ENCODE peak calls at places on chromosomes 3 and 15, in five cellular contexts. D, E, U, M and G are unnamed samples.

GRCh38 chr15:71448688-71449114 is 333.4 kb downstream of the THSD4 start:
- DNase-seq in E (peak), U (peak), D (no peak), M (no peak), G (no peak)

GRCh38 chr3:170055209-170055608 is 17.4 kb downstream of the GPR160 start:
- DNase-seq in D (no peak), M (no peak), E (peak), U (no peak), G (no peak)

GRCh38 chr3:33940149-33940548 is 141.7 kb downstream of the PDCD6IP start:
- DNase-seq in M (no peak), D (no peak), E (no peak), U (no peak), G (no peak)

GRCh38 chr3:128433630-128434185 is 33.0 kb downstream of the DNAJB8 start:
- DNase-seq in E (peak), M (no peak), D (peak), U (no peak), G (no peak)

GRCh38 chr3:46854543-46854942 is 8.7 kb downstream of the MYL3 start:
- DNase-seq in U (no peak), M (no peak), D (peak), E (no peak), G (peak)

GRCh38 chr15:70098461-70099166 is 897 bp upstream of the TLE3 start:
- DNase-seq in U (peak), M (peak), D (peak), E (no peak), G (no peak)

GRCh38 chr15:58471341-58471740 is 39.5 kb downstream of the LIPC start:
- DNase-seq in U (no peak), E (peak), D (no peak), M (no peak), G (no peak)

GRCh38 chr3:172142074-172143059 is 103.0 kb downstream of the FNDC3B start:
- DNase-seq in U (no peak), E (peak), D (no peak), M (no peak), G (no peak)

GRCh38 chr3:132595036-132595435 is 2.0 kb upstream of the ACKR4 start:
- DNase-seq in E (no peak), U (no peak), M (no peak), D (no peak), G (no peak)

DNA sequence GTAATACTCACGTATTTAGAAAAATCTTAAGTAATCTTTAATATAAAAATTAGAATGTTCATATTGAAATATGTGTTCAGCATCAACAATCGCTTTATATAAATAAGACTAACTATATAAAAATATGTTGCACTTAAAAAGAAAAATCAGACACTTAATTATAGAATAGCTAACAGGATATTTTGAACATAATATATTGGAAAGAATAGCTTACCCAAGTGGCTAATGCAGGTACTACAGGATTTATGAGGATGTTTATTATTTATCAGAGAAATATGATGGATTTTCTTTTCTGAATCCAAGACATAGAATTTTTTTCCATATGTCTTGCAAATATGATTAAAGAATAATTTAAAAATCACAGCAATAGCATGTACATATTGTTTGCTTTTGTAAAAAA is 567.9 kb upstream of the GBE1 start:
- DNase-seq in U (no peak), M (no peak), D (no peak), E (no peak), G (no peak)
- TF ChIP-seq CTCF in U (no peak), M (no peak), D (peak), E (peak), G (peak)

GRCh38 chr3:20563985-20564384 is 378.0 kb upstream of the SGO1 start:
- DNase-seq in E (no peak), D (no peak), M (no peak), U (no peak), G (no peak)

GRCh38 chr3:20563236-20563635 is 377.2 kb upstream of the SGO1 start:
- DNase-seq in U (no peak), D (no peak), M (no peak), E (no peak), G (no peak)

GRCh38 chr3:20552605-20553275 is 366.7 kb upstream of the SGO1 start:
- DNase-seq in E (no peak), D (no peak), U (no peak), M (no peak), G (no peak)

GRCh38 chr3:20561166-20561565 is 375.2 kb upstream of the SGO1 start:
- DNase-seq in E (no peak), U (no peak), M (no peak), D (no peak), G (no peak)

GRCh38 chr3:20558161-20558560 is 372.2 kb upstream of the SGO1 start:
- DNase-seq in D (no peak), M (no peak), U (no peak), E (no peak), G (no peak)
- TF ChIP-seq CTCF in D (no peak), M (no peak), U (no peak), E (no peak), G (no peak)

DNA sequence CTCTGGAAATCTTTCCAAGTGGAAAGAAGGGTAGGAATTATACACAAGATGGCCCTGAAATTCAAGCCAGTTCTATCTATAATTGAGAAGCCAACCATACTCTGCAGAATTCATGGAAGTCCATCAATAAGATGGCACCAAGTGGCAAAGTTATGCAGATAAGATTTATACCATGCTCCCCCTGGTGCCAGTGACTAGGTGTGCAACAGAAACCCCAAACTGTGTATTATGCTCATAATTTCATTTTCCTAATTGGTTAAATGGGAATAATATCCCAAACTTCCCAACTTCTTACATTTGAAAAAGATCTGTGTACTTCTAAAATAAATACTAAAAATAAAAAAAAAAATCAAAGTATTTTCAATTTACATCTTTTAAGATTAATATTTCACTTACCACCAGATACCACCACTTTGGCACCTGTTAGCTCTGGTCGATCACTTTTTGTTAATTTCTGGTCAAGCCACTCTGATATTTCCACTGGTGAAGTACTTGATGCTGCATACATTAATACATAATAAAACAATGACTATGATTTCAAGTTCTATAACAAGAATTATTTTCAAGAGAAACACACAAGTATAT is 25.9 kb downstream of the ETFA start:
- DNase-seq in D (no peak), M (no peak), U (no peak), E (no peak), G (no peak)
- TF ChIP-seq CTCF in D (peak), M (no peak), U (no peak), E (peak), G (peak)

DNA sequence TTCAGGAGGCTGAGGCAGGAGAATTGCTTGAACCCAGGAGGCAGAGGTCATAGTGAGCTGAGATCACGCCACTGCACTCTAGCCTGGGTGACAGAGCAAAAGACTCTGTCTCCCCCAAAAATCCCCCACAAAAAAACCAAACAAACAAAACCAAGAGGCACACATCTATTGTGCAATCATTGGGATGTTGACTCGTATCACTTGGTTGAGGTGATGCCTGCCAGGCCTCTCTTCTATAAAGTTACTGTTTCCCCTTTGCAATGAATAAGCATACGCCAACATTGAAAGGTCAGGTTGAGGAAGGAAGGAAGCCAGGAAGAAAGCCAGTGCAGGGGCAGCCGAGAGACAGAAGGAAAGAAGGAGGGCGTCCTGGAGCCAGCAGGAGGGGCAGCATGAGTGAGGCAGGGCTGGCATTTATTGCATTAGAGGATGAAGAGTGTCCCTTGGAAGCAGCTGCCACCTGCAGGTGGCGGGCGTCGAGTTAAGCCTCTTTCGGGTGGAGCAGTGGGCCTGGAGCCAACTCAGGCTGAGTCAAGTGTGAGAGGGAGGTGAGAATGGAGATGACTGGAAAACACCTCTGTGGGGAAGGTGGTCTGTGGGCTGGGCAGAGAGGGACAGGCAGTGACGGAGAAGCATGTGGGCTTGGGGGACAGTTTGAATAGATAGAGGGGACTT is 8.3 kb upstream of the CSPG4 start:
- DNase-seq in D (peak), E (peak), M (no peak), U (peak), G (no peak)
- TF ChIP-seq CTCF in D (peak), E (peak), M (no peak), U (peak), G (peak)

GRCh38 chr3:49901351-49902339 is 2.0 kb downstream of the MST1R start:
- DNase-seq in U (no peak), E (peak), D (no peak), M (no peak), G (no peak)

GRCh38 chr3:49900491-49901153 is 3.1 kb downstream of the MST1R start:
- DNase-seq in E (peak), U (peak), D (peak), M (no peak), G (peak)

GRCh38 chr3:49906004-49906860 is 2.6 kb upstream of the MST1R start:
- DNase-seq in M (no peak), D (no peak), E (peak), U (peak), G (peak)

GRCh38 chr3:49902511-49903345 is 945 bp downstream of the MST1R start:
- DNase-seq in E (no peak), M (no peak), D (no peak), U (no peak), G (no peak)

DNA sequence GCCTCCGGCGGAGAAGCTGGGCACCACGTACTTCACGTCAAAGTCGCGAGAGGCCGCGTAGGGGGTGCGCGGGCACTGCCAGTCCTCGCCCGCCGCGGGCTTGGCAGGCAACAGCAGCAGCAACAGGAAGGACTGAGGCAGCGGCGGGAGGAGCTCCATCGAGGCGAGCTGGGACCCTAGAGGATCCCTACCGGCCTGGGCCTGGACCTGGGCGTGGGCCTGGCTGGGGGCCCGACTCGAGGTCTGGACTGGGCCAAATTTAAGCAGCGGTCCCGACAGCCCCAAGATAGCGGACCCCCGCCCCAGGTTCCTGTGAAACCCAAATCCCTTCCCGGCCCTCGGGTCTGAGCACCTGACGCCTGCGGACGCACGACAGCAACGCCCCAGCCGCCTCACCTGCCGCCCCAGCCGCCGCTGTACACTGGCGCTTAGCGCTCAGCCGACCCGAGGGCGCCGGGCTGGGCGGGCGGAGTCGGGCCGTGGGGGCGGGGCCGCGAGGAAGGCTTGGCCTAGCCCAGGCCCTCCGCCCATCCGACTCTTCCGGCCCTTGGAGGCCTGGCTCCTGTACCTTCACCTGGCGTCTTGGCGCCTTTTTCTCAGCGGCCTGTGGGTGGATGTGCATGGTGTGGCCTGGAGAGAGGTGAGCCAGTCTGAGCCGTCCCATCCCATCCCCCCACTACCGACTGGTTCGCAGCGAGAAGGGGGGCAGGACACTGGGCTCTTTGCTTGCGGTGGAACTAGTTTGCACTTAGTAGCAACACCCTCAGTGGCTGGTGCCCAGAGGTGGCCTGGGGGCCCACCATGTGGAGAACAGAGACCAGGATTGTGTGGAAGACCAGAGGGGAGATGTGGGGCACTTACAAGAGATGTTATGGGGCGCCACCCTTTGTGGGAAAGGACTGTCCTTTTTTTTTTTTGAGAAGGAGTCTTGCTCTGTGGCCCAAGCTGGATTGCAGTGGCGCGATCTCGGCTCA is at the start of gene MST1R:
- DNase-seq in E (peak), D (peak), M (no peak), U (peak), G (peak)
- TF ChIP-seq CTCF in E (no peak), D (no peak), M (no peak), U (peak), G (no peak)

DNA sequence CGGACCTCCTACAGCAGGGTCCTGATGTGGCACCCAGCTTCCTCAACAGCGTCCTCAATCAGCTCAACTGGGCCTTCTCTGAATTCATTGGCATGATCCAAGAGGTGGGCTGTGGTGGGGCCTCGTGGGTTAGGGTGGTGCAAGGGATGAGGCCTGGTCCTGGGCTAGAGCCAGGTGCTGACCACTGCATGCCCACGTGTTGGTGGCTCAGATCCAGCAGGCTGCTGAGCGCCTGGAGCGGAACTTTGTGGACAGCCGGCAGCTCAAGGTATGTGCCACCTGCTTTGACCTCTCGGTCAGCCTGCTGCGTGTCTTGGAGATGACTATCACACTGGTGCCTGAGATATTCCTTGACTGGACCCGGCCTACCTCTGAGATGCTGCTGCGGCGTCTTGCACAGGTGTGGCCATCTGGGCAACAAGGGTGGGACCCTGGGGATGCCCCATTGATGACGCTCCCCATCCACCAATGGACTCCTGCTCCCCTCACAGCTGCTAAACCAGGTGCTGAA is 3.8 kb downstream of the AMIGO3 start:
- DNase-seq in E (no peak), D (no peak), U (no peak), M (no peak), G (no peak)
- TF ChIP-seq CTCF in E (no peak), D (no peak), U (no peak), M (no peak), G (no peak)

GRCh38 chr15:77944002-77944867 is 133.3 kb downstream of the TBC1D2B start:
- DNase-seq in E (peak), M (peak), U (peak), D (peak), G (peak)
- TF ChIP-seq CTCF in E (no peak), M (no peak), U (no peak), D (no peak), G (no peak)

DNA sequence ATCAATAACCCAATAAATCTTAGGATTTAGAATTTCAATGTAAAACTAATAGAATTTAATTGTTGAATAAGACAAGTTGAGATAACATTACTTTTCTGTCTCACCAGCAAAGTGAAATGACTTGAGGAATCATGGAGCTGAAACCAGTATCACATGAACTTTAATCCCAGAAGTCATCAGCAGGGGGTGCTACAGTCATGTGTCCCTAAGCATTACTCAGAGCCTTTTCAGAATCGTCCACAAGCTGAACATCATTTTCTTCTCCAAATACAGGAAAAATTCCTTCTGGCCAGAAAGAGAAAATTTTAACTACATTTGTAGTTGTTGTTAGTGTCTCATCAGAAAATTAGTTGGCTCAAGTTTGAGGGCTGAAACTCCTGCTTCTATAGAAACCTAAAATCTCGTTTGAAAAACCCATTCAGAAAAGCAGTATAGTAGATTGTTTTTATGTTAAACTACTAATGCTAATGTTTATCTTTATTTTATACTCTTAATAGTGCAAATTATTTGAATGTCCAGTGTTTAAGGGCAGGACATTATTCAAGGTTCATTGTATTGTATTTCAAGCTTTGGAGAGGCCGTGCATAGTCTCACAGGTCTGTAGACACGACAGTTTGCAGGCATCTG is 384.1 kb downstream of the PLOD2 start:
- DNase-seq in E (no peak), U (no peak), M (no peak), D (no peak), G (no peak)
- TF ChIP-seq CTCF in E (peak), U (peak), M (peak), D (peak), G (peak)

GRCh38 chr3:85360742-85361387 is 402.1 kb downstream of the CADM2 start:
- DNase-seq in E (no peak), M (no peak), U (peak), D (no peak), G (no peak)
- TF ChIP-seq CTCF in E (peak), M (no peak), U (peak), D (peak), G (no peak)

GRCh38 chr3:88058593-88059379 is at the start of the genes CGGBP1 and ZNF654:
- DNase-seq in M (peak), D (peak), U (peak), E (peak), G (peak)

GRCh38 chr3:88061749-88062148 is 2.7 kb downstream of the ZNF654 start:
- DNase-seq in M (no peak), D (no peak), E (no peak), U (no peak), G (no peak)

GRCh38 chr3:88058322-88058592 is 548 bp downstream of the CGGBP1 start:
- DNase-seq in E (no peak), M (no peak), U (no peak), D (no peak), G (no peak)

GRCh38 chr3:88059380-88060160 is 515 bp downstream of the ZNF654 start:
- DNase-seq in U (peak), E (no peak), D (no peak), M (peak), G (peak)

GRCh38 chr3:88057650-88058321 is 1.0 kb downstream of the CGGBP1 start:
- DNase-seq in D (no peak), U (no peak), E (no peak), M (no peak), G (no peak)
- TF ChIP-seq CTCF in D (no peak), U (no peak), E (no peak), M (no peak), G (no peak)